ENCODE peak calls at places on chromosome 19, in seven cellular contexts. One of them, this sample, is unnamed.
A peak's percentile ranks its signal among the peaks of the same experiment; 100 is the strongest.

GRCh38 chr19:7852851-7853759 is 21.1 kb downstream of the PRR36 start:
- DNase-seq in neural crest cell: peak; percentile 72
- DNase-seq in CD4-positive, alpha-beta T cell: peak; percentile 58
- DNase-seq in fibroblast of lung: peak; percentile 44
- DNase-seq in OCI-LY7: peak; percentile 74
- DNase-seq in fibroblast of pulmonary artery: peak; percentile 60
- DNase-seq in AG04450: no peak
- DNase-seq in this sample: peak; percentile 74

GRCh38 chr19:39843919-39844793 is 2.0 kb downstream of the FBL start:
- DNase-seq in fibroblast of lung: peak; percentile 32
- DNase-seq in OCI-LY7: peak; percentile 66
- DNase-seq in AG04450: peak; percentile 15
- DNase-seq in neural crest cell: no peak
- DNase-seq in CD4-positive, alpha-beta T cell: no peak
- DNase-seq in fibroblast of pulmonary artery: peak; percentile 73
- DNase-seq in this sample: no peak

GRCh38 chr19:2428027-2428690 is 773 bp upstream of the TIMM13 start:
- DNase-seq in neural crest cell: no peak
- DNase-seq in AG04450: no peak
- DNase-seq in fibroblast of lung: peak; percentile 24
- DNase-seq in fibroblast of pulmonary artery: no peak
- DNase-seq in CD4-positive, alpha-beta T cell: no peak
- DNase-seq in OCI-LY7: no peak
- DNase-seq in this sample: no peak

GRCh38 chr19:31266731-31267130 is 82.5 kb downstream of the TSHZ3 start:
- DNase-seq in neural crest cell: no peak
- DNase-seq in fibroblast of lung: no peak
- DNase-seq in CD4-positive, alpha-beta T cell: no peak
- DNase-seq in OCI-LY7: no peak
- DNase-seq in AG04450: no peak
- DNase-seq in fibroblast of pulmonary artery: no peak
- DNase-seq in this sample: no peak

GRCh38 chr19:42095142-42095813 is 19.3 kb downstream of the ZNF574 start:
- DNase-seq in neural crest cell: no peak
- DNase-seq in AG04450: no peak
- DNase-seq in OCI-LY7: no peak
- DNase-seq in CD4-positive, alpha-beta T cell: no peak
- DNase-seq in fibroblast of pulmonary artery: no peak
- DNase-seq in fibroblast of lung: no peak
- DNase-seq in this sample: no peak

GRCh38 chr19:15251010-15251748 is 18.9 kb upstream of the EPHX3 start:
- DNase-seq in AG04450: peak; percentile 20
- DNase-seq in CD4-positive, alpha-beta T cell: no peak
- DNase-seq in OCI-LY7: no peak
- DNase-seq in neural crest cell: no peak
- DNase-seq in fibroblast of pulmonary artery: peak; percentile 74
- DNase-seq in fibroblast of lung: peak; percentile 89
- DNase-seq in this sample: peak; percentile 43

GRCh38 chr19:15284091-15284490 is 48.2 kb downstream of the BRD4 start:
- DNase-seq in fibroblast of pulmonary artery: no peak
- DNase-seq in fibroblast of lung: no peak
- DNase-seq in neural crest cell: no peak
- DNase-seq in CD4-positive, alpha-beta T cell: no peak
- DNase-seq in AG04450: no peak
- DNase-seq in OCI-LY7: no peak
- DNase-seq in this sample: no peak

GRCh38 chr19:40663712-40664692 is 26.4 kb downstream of the NUMBL start:
- DNase-seq in fibroblast of lung: peak; percentile 61
- DNase-seq in AG04450: no peak
- DNase-seq in neural crest cell: no peak
- DNase-seq in CD4-positive, alpha-beta T cell: no peak
- DNase-seq in fibroblast of pulmonary artery: no peak
- DNase-seq in OCI-LY7: no peak
- DNase-seq in this sample: no peak

GRCh38 chr19:14786421-14786851 is 8.1 kb upstream of the ADGRE2 start:
- DNase-seq in OCI-LY7: peak; percentile 34
- DNase-seq in fibroblast of pulmonary artery: peak; percentile 9
- DNase-seq in CD4-positive, alpha-beta T cell: no peak
- DNase-seq in neural crest cell: peak; percentile 52
- DNase-seq in AG04450: no peak
- DNase-seq in fibroblast of lung: no peak
- DNase-seq in this sample: peak; percentile 36

GRCh38 chr19:21020298-21021227 is at the start of gene ZNF430:
- DNase-seq in OCI-LY7: peak; percentile 99
- DNase-seq in AG04450: peak; percentile 73
- DNase-seq in fibroblast of lung: peak; percentile 90
- DNase-seq in CD4-positive, alpha-beta T cell: peak; percentile 93
- DNase-seq in fibroblast of pulmonary artery: peak; percentile 93
- DNase-seq in neural crest cell: peak; percentile 91
- DNase-seq in this sample: peak; percentile 94

GRCh38 chr19:525857-526419 is 5.6 kb upstream of the CDC34 start:
- DNase-seq in OCI-LY7: no peak
- DNase-seq in fibroblast of lung: no peak
- DNase-seq in CD4-positive, alpha-beta T cell: no peak
- DNase-seq in neural crest cell: no peak
- DNase-seq in AG04450: no peak
- DNase-seq in fibroblast of pulmonary artery: no peak
- DNase-seq in this sample: no peak

GRCh38 chr19:44557933-44558332 is 28.5 kb upstream of the CEACAM20 start:
- DNase-seq in AG04450: no peak
- DNase-seq in OCI-LY7: no peak
- DNase-seq in neural crest cell: no peak
- DNase-seq in fibroblast of lung: no peak
- DNase-seq in CD4-positive, alpha-beta T cell: no peak
- DNase-seq in fibroblast of pulmonary artery: no peak
- DNase-seq in this sample: no peak

GRCh38 chr19:47779524-47780214 is 1.2 kb downstream of the SELENOW start:
- DNase-seq in fibroblast of pulmonary artery: no peak
- DNase-seq in neural crest cell: no peak
- DNase-seq in AG04450: no peak
- DNase-seq in CD4-positive, alpha-beta T cell: no peak
- DNase-seq in OCI-LY7: no peak
- DNase-seq in fibroblast of lung: no peak
- DNase-seq in this sample: no peak

GRCh38 chr19:3914199-3914598 is 18.7 kb upstream of the NMRK2 start:
- DNase-seq in CD4-positive, alpha-beta T cell: no peak
- DNase-seq in neural crest cell: no peak
- DNase-seq in AG04450: no peak
- DNase-seq in fibroblast of pulmonary artery: no peak
- DNase-seq in OCI-LY7: no peak
- DNase-seq in fibroblast of lung: no peak
- DNase-seq in this sample: no peak

GRCh38 chr19:4198467-4199126 is 16.1 kb downstream of the ANKRD24 start:
- DNase-seq in neural crest cell: no peak
- DNase-seq in OCI-LY7: no peak
- DNase-seq in CD4-positive, alpha-beta T cell: no peak
- DNase-seq in AG04450: no peak
- DNase-seq in fibroblast of lung: no peak
- DNase-seq in fibroblast of pulmonary artery: no peak
- DNase-seq in this sample: no peak

GRCh38 chr19:15191514-15191913 is 9.3 kb downstream of the NOTCH3 start:
- DNase-seq in fibroblast of lung: no peak
- DNase-seq in neural crest cell: no peak
- DNase-seq in AG04450: no peak
- DNase-seq in fibroblast of pulmonary artery: no peak
- DNase-seq in CD4-positive, alpha-beta T cell: no peak
- DNase-seq in OCI-LY7: no peak
- DNase-seq in this sample: no peak

GRCh38 chr19:55443045-55443823 is at the start of gene SHISA7:
- DNase-seq in neural crest cell: no peak
- DNase-seq in fibroblast of lung: no peak
- DNase-seq in AG04450: no peak
- DNase-seq in OCI-LY7: no peak
- DNase-seq in CD4-positive, alpha-beta T cell: no peak
- DNase-seq in fibroblast of pulmonary artery: no peak
- DNase-seq in this sample: no peak

GRCh38 chr19:46596008-46596407 is 5.1 kb upstream of the CALM3 start:
- DNase-seq in CD4-positive, alpha-beta T cell: no peak
- DNase-seq in fibroblast of pulmonary artery: no peak
- DNase-seq in OCI-LY7: no peak
- DNase-seq in neural crest cell: no peak
- DNase-seq in fibroblast of lung: no peak
- DNase-seq in AG04450: no peak
- DNase-seq in this sample: no peak

GRCh38 chr19:850221-850978 is 1.7 kb upstream of the ELANE start:
- DNase-seq in neural crest cell: no peak
- DNase-seq in fibroblast of pulmonary artery: peak; percentile 98
- DNase-seq in OCI-LY7: no peak
- DNase-seq in AG04450: peak; percentile 56
- DNase-seq in CD4-positive, alpha-beta T cell: no peak
- DNase-seq in fibroblast of lung: peak; percentile 59
- DNase-seq in this sample: peak; percentile 49

GRCh38 chr19:51640371-51640770 is 6.3 kb downstream of the SIGLEC14 start:
- DNase-seq in fibroblast of lung: no peak
- DNase-seq in AG04450: no peak
- DNase-seq in CD4-positive, alpha-beta T cell: no peak
- DNase-seq in neural crest cell: no peak
- DNase-seq in OCI-LY7: no peak
- DNase-seq in fibroblast of pulmonary artery: no peak
- DNase-seq in this sample: no peak

GRCh38 chr19:51632126-51632525 is 1.9 kb upstream of the SIGLEC5 start:
- DNase-seq in fibroblast of pulmonary artery: no peak
- DNase-seq in CD4-positive, alpha-beta T cell: no peak
- DNase-seq in AG04450: no peak
- DNase-seq in neural crest cell: no peak
- DNase-seq in OCI-LY7: no peak
- DNase-seq in fibroblast of lung: no peak
- DNase-seq in this sample: no peak

GRCh38 chr19:51639916-51640315 is 6.7 kb downstream of the SIGLEC14 start:
- DNase-seq in CD4-positive, alpha-beta T cell: no peak
- DNase-seq in OCI-LY7: no peak
- DNase-seq in fibroblast of pulmonary artery: no peak
- DNase-seq in AG04450: no peak
- DNase-seq in neural crest cell: no peak
- DNase-seq in fibroblast of lung: no peak
- DNase-seq in this sample: no peak

GRCh38 chr19:51641648-51642047 is 5.0 kb downstream of the SIGLEC14 start:
- DNase-seq in AG04450: no peak
- DNase-seq in fibroblast of pulmonary artery: no peak
- DNase-seq in CD4-positive, alpha-beta T cell: no peak
- DNase-seq in fibroblast of lung: no peak
- DNase-seq in OCI-LY7: no peak
- DNase-seq in neural crest cell: no peak
- DNase-seq in this sample: no peak

GRCh38 chr19:51637362-51637978 is 7.3 kb upstream of the SIGLEC5 start:
- DNase-seq in fibroblast of lung: no peak
- DNase-seq in OCI-LY7: peak; percentile 23
- DNase-seq in CD4-positive, alpha-beta T cell: no peak
- DNase-seq in neural crest cell: no peak
- DNase-seq in fibroblast of pulmonary artery: peak; percentile 11
- DNase-seq in AG04450: no peak
- DNase-seq in this sample: peak; percentile 10
- TF ChIP-seq CTCF in fibroblast of lung: no peak
- TF ChIP-seq CTCF in OCI-LY7: peak; percentile 75
- TF ChIP-seq CTCF in CD4-positive, alpha-beta T cell: peak; percentile 57
- TF ChIP-seq CTCF in neural crest cell: peak; percentile 63
- TF ChIP-seq CTCF in fibroblast of pulmonary artery: peak; percentile 37
- TF ChIP-seq CTCF in AG04450: peak; percentile 40
- TF ChIP-seq CTCF in this sample: peak; percentile 32

GRCh38 chr19:17327654-17328516 is 6.8 kb downstream of the ANO8 start:
- DNase-seq in CD4-positive, alpha-beta T cell: peak; percentile 44
- DNase-seq in OCI-LY7: no peak
- DNase-seq in AG04450: no peak
- DNase-seq in fibroblast of lung: no peak
- DNase-seq in neural crest cell: peak; percentile 60
- DNase-seq in fibroblast of pulmonary artery: peak; percentile 65
- DNase-seq in this sample: peak; percentile 72
- TF ChIP-seq CTCF in CD4-positive, alpha-beta T cell: no peak
- TF ChIP-seq CTCF in OCI-LY7: no peak
- TF ChIP-seq CTCF in AG04450: peak; percentile 11
- TF ChIP-seq CTCF in fibroblast of lung: no peak
- TF ChIP-seq CTCF in neural crest cell: peak; percentile 65
- TF ChIP-seq CTCF in fibroblast of pulmonary artery: peak; percentile 41
- TF ChIP-seq CTCF in this sample: no peak

GRCh38 chr19:33438016-33438671 is 64.6 kb downstream of the CEBPG start:
- DNase-seq in AG04450: no peak
- DNase-seq in neural crest cell: no peak
- DNase-seq in fibroblast of lung: peak; percentile 22
- DNase-seq in CD4-positive, alpha-beta T cell: no peak
- DNase-seq in fibroblast of pulmonary artery: peak; percentile 29
- DNase-seq in OCI-LY7: no peak
- DNase-seq in this sample: no peak
- TF ChIP-seq CTCF in AG04450: no peak
- TF ChIP-seq CTCF in neural crest cell: no peak
- TF ChIP-seq CTCF in fibroblast of lung: no peak
- TF ChIP-seq CTCF in CD4-positive, alpha-beta T cell: no peak
- TF ChIP-seq CTCF in fibroblast of pulmonary artery: peak; percentile 25
- TF ChIP-seq CTCF in OCI-LY7: no peak
- TF ChIP-seq CTCF in this sample: no peak

DNA sequence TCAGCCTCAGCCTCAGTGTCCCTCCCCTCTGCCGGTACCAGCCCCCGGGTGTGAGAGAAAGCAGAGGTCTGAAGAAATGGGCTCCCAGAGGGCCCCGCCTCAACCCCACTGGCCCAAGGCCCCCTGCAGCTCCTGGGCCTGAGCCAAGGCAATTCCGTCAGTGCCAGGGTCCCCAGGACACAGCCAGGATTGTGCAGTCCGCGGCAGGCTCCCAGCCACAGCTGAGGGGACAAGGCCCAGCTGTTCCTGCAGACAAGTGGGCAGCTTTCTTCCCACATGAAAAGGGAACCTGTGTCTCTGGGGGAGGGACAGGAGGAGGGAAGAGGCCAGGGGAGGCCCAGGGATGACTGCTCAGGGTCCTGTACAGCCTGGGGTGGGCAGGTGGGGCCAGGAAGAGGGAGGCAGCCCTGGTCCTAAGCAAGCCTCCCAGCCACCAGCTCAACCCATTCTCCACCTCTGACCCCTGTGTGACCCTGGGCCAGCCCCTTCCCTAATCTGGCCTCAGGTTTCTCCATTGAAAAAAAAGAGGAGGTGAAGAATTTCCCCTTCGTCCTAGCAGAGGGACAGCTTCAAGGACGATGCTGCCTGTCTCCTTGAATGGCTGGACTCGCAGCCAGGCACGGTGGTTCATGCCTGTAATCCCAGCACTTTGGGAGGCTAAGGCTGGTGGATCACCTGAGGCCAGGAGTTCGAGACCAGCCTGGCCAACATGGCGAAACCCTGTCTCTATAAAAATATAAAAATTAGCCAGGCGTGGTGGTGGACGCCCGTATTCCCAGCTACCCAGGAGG is 20.6 kb upstream of the VSTM2B start:
- DNase-seq in AG04450: no peak
- DNase-seq in OCI-LY7: no peak
- DNase-seq in fibroblast of pulmonary artery: no peak
- DNase-seq in CD4-positive, alpha-beta T cell: no peak
- DNase-seq in fibroblast of lung: no peak
- DNase-seq in neural crest cell: no peak
- DNase-seq in this sample: no peak
- TF ChIP-seq CTCF in AG04450: no peak
- TF ChIP-seq CTCF in OCI-LY7: no peak
- TF ChIP-seq CTCF in fibroblast of pulmonary artery: no peak
- TF ChIP-seq CTCF in CD4-positive, alpha-beta T cell: no peak
- TF ChIP-seq CTCF in fibroblast of lung: no peak
- TF ChIP-seq CTCF in neural crest cell: no peak
- TF ChIP-seq CTCF in this sample: no peak

DNA sequence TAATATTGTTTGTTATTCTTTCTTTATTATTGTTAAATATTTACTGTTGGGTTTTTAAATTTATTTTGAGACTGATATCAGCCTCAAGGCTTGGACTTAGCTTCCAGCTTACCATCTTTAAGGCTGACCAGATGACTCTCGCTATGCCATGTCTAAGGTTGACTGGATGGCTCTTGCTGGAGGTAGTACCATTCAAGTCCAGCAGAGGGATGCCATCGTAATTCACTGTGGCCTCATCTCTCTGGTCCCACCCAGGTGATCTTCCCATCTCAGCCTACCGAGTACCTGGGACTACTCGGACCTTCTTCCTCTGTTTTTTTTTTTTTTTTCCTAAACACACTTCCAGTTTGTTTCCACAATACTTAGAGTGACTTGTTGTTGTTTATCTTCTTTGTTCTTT is 41.7 kb upstream of the ZNF91 start:
- DNase-seq in OCI-LY7: peak; percentile 39
- DNase-seq in CD4-positive, alpha-beta T cell: no peak
- DNase-seq in fibroblast of pulmonary artery: no peak
- DNase-seq in neural crest cell: no peak
- DNase-seq in AG04450: no peak
- DNase-seq in fibroblast of lung: no peak
- DNase-seq in this sample: no peak
- TF ChIP-seq CTCF in OCI-LY7: peak; percentile 34
- TF ChIP-seq CTCF in CD4-positive, alpha-beta T cell: no peak
- TF ChIP-seq CTCF in fibroblast of pulmonary artery: peak; percentile 21
- TF ChIP-seq CTCF in neural crest cell: peak; percentile 29
- TF ChIP-seq CTCF in AG04450: peak; percentile 37
- TF ChIP-seq CTCF in fibroblast of lung: no peak
- TF ChIP-seq CTCF in this sample: no peak